ENCODE peak calls at places on chromosome 15, in six cellular contexts. A is transverse colon, T is sigmoid colon, M is endothelial cell of umbilical vein, Q is K562, J is upper lobe of left lung. X is an unnamed sample.

GRCh38 chr15:40756938-40757337 is 1.9 kb upstream of the RMDN3 start:
- DNase-seq in A (no peak), T (no peak), M (no peak), Q (no peak), J (no peak), X (no peak)

GRCh38 chr15:83063555-83063954 is 3.5 kb downstream of the BTBD1 start:
- DNase-seq in A (no peak), T (no peak), M (no peak), Q (no peak), J (no peak), X (no peak)

GRCh38 chr15:100670505-100671021 is 68.2 kb downstream of the ASB7 start:
- DNase-seq in A (no peak), T (no peak), M (no peak), Q (no peak), J (no peak), X (no peak)

GRCh38 chr15:31511707-31512310 is 185.2 kb downstream of the KLF13 start:
- DNase-seq in A (no peak), T (no peak), M (peak), Q (no peak), J (no peak), X (no peak)

GRCh38 chr15:68272797-68273271 is 4.7 kb upstream of the FEM1B start:
- DNase-seq in A (no peak), T (no peak), M (peak), Q (no peak), J (no peak), X (no peak)

GRCh38 chr15:70236306-70237103 is 138.8 kb upstream of the TLE3 start:
- DNase-seq in A (no peak), T (peak), M (no peak), Q (no peak), J (no peak), X (no peak)

GRCh38 chr15:36053746-36054145 is 507.8 kb upstream of the DPH6 start:
- DNase-seq in A (no peak), T (no peak), M (no peak), Q (no peak), J (no peak), X (no peak)

GRCh38 chr15:73114064-73114463 is 61.8 kb downstream of the NEO1 start:
- DNase-seq in A (no peak), T (no peak), M (no peak), Q (no peak), J (no peak), X (no peak)

GRCh38 chr15:41493205-41493901 is at the start of gene ITPKA:
- DNase-seq in A (peak), T (peak), M (peak), Q (peak), J (peak), X (peak)

GRCh38 chr15:71373917-71374316 is 258.6 kb downstream of the THSD4 start:
- DNase-seq in A (no peak), T (no peak), M (no peak), Q (no peak), J (no peak), X (no peak)
- TF ChIP-seq CTCF in A (no peak), T (no peak), M (no peak), Q (no peak), J (no peak), X (no peak)

GRCh38 chr15:64841258-64842098 is at the start of gene PLEKHO2:
- DNase-seq in A (peak), T (peak), M (peak), Q (peak), J (peak), X (peak)
- TF ChIP-seq POLR2A in A (peak), T (peak), M (peak), Q (peak), J (peak), X (peak)

GRCh38 chr15:87631093-87631492 is 625.4 kb downstream of the NTRK3 start:
- DNase-seq in A (no peak), T (no peak), M (no peak), Q (no peak), J (no peak), X (no peak)

GRCh38 chr15:87633471-87633870 is 623.1 kb downstream of the NTRK3 start:
- DNase-seq in A (no peak), T (no peak), M (no peak), Q (no peak), J (no peak), X (no peak)

GRCh38 chr15:87634361-87634760 is 622.2 kb downstream of the NTRK3 start:
- DNase-seq in A (no peak), T (no peak), M (no peak), Q (no peak), J (no peak), X (no peak)

GRCh38 chr15:87631775-87632174 is 624.8 kb downstream of the NTRK3 start:
- DNase-seq in A (no peak), T (no peak), M (no peak), Q (peak), J (no peak), X (no peak)

DNA sequence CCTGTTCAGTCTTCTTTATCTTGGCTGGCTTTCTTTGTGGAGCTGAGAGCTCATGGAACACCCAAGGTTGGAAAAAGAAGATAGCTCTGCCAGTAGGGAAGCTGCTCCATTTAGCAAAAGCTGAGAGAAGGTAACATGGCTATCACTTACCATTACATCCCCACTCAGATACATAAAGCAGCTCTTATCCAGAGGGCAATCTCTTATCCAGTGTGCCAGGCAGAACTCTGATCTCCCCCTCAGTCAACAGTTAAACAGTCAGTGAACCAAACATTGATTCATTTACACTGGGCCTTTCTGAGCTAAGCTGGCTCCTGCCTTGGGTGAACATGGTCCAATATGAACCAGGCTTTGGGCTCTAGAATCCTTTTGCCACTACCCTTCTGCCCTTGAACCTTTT is 624.2 kb downstream of the NTRK3 start:
- DNase-seq in A (no peak), T (no peak), M (no peak), Q (no peak), J (no peak), X (no peak)
- TF ChIP-seq POLR2AphosphoS5 in A (no peak), T (no peak), M (no peak), Q (no peak), J (no peak), X (no peak)

DNA sequence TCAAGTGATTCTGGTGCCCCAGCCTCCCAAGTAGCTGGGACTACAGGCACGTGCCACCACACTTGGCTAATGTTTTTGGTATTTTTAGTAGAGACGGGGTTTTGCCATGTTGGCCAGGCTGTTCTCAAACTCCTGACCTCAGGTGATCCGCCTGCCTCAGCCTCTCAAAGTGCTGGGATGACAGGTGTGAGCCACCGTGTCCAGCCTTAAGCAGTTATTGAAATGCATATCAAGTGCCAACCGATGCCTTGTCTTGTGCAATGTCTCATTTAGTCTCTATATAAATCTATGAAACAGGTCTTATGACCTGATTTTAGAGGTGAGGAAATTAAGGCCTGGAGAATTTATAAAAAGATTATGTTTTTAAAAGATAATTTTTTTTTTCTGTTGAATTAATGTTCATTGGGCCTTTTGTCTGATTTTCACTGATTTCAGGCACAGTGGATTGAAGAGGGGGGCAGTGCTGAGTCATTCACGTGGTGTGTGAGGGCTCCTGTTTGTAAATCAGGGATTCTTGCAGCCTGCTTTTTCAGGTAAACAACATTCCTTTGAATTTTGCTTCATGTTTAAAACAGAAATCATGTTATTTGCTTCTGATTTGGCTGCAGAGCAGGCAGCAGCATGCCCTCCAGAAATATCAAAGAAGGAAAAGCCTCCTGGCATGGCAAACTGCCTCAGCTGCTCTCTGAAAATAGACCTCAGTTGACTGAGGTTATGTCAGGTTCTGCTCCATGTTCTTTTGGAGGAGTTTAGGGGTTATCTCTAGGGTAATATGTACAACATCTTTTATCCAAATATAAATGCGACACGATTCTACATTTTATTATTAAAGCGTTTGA is 407.0 kb upstream of the RGMA start:
- DNase-seq in A (no peak), T (no peak), M (no peak), Q (no peak), J (no peak), X (no peak)
- TF ChIP-seq CTCF in A (no peak), T (no peak), M (no peak), Q (no peak), J (no peak), X (no peak)

GRCh38 chr15:66504563-66505429 is at the start of the genes RPL4 and ZWILCH:
- DNase-seq in A (peak), T (peak), M (peak), Q (peak), J (peak), X (peak)
- TF ChIP-seq POLR2A in A (peak), T (peak), M (peak), Q (peak), J (peak), X (peak)

DNA sequence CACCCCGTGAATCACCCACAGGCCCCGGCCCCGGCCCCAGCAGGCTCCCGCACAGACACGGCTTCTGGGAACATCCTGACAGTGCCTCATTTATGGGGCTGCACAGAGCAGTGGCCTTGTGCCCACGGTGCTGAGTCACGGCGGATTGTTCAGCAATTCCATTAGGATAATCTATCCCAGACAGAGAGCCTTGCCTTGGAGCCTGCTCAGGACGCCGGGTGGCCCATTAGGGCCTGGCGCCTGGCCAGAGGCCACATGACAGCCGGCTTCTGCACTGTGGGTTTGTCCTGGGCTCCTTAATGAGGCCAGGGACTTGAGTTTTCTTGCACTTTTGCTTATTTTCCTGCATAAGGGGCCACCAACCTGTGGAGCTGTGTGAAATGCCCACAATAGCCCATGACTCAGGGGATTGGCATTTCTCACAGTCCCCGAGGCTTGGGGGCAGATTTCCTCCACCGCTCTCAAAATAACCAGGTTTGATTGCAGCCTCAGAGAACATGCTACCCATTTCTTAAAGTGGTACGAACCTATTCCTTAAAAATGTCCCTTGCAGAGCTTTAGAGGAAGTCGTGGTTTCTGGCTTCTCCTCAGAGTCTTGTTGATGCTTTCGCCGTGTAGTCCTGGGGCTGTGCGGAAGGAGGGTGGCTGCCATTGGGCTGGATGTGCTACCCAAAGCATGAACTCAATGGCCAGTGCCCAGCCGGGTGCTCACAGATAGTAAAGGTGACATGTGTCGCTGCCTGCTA is 19.0 kb downstream of the SYNM start:
- DNase-seq in A (peak), T (peak), M (peak), Q (peak), J (peak), X (peak)
- TF ChIP-seq POLR2AphosphoS5 in A (peak), T (peak), M (no peak), Q (no peak), J (no peak), X (peak)